ENCODE peak calls at places on chromosomes 3 and 15, in four cellular contexts. L, C, U and W are unnamed samples.

GRCh38 chr3:54733615-54734014 is 194.2 kb downstream of the LRTM1 start:
- DNase-seq in C (no peak), U (no peak), L (no peak), W (no peak)

GRCh38 chr15:70526221-70526973 is 237.0 kb downstream of the UACA start:
- DNase-seq in L (peak), C (no peak), U (no peak), W (no peak)

GRCh38 chr15:83844742-83845141 is 190.8 kb downstream of the ADAMTSL3 start:
- DNase-seq in C (no peak), L (no peak), U (no peak), W (no peak)

GRCh38 chr3:197309528-197310361 is 11.3 kb upstream of the DLG1 start:
- DNase-seq in L (peak), U (peak), C (no peak), W (peak)

GRCh38 chr15:73996939-73997338 is 2.4 kb downstream of the PML start:
- DNase-seq in C (no peak), L (no peak), U (peak), W (peak)

GRCh38 chr3:101119535-101119934 is 126.3 kb upstream of the ABI3BP start:
- DNase-seq in L (peak), U (no peak), C (no peak), W (no peak)

GRCh38 chr3:163490119-163490518 is 1588.2 kb downstream of the SI start:
- DNase-seq in L (peak), U (peak), C (peak), W (no peak)

GRCh38 chr15:65087411-65087810 is 10.9 kb downstream of the KBTBD13 start:
- DNase-seq in C (no peak), L (no peak), U (no peak), W (no peak)

GRCh38 chr15:49674370-49674769 is 53.5 kb downstream of the DTWD1 start:
- DNase-seq in C (no peak), L (peak), U (no peak), W (no peak)

GRCh38 chr3:79906106-79906505 is 138.3 kb upstream of the ROBO1 start:
- DNase-seq in L (peak), U (no peak), C (no peak), W (no peak)

GRCh38 chr3:78857494-78858111 is 910.2 kb downstream of the ROBO1 start:
- DNase-seq in C (no peak), U (no peak), L (peak), W (no peak)

GRCh38 chr3:43641306-43642114 is 19.7 kb upstream of the ANO10 start:
- DNase-seq in U (no peak), L (peak), C (no peak), W (no peak)

GRCh38 chr3:183377307-183377959 is 51.0 kb downstream of the MCF2L2 start:
- DNase-seq in L (peak), U (no peak), C (no peak), W (no peak)

GRCh38 chr3:40258555-40258954 is 51.0 kb upstream of the EIF1B start:
- DNase-seq in U (peak), C (no peak), L (peak), W (no peak)

GRCh38 chr3:125266976-125267375 is 54.4 kb upstream of the SLC12A8 start:
- DNase-seq in L (no peak), U (no peak), C (no peak), W (no peak)

GRCh38 chr3:181712190-181712504 is 422 bp downstream of the SOX2 start:
- DNase-seq in L (no peak), C (no peak), U (no peak), W (peak)

GRCh38 chr3:181713300-181713647 is 1.5 kb downstream of the SOX2 start:
- DNase-seq in C (no peak), U (no peak), L (no peak), W (no peak)

GRCh38 chr3:181710581-181711255 is 1.0 kb upstream of the SOX2 start:
- DNase-seq in L (peak), C (no peak), U (peak), W (no peak)

GRCh38 chr3:181712505-181713299 is 977 bp downstream of the SOX2 start:
- DNase-seq in C (no peak), L (peak), U (no peak), W (peak)

GRCh38 chr3:181711325-181712135 is at the start of gene SOX2:
- DNase-seq in L (peak), C (peak), U (peak), W (peak)
- TF ChIP-seq EZH2 in L (no peak), C (no peak), U (no peak), W (no peak)

DNA sequence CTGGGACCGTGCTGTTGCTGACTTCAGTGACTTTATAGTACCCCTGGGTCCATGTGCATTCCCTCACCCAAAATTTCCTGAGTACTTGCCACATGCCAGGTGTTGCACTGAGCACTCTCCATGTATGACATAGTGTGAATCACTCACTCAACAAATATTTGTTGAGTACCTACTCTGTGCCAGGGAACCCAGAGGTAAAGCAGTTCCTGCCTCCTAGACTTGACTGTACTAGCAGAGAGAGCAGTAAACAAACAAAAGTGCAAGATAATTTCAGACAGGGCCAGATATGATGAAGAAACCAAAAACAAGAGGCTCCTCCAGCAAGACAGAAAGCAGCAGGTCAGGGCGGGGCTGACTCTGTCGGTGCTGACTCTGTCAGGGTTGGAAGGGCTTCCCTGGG is 12.2 kb downstream of the TGM4 start:
- DNase-seq in L (peak), C (no peak), U (no peak), W (no peak)
- H3K4me2 ChIP-seq in L (no peak), C (no peak), U (no peak), W (no peak)

GRCh38 chr15:40843885-40844542 is at the start of gene SPINT1:
- DNase-seq in L (peak), U (peak), C (peak), W (no peak)
- TF ChIP-seq EZH2 in L (no peak), U (no peak), C (no peak), W (peak)

GRCh38 chr3:33233884-33234283 is 15.3 kb upstream of the SUSD5 start:
- DNase-seq in U (no peak), C (no peak), L (no peak), W (no peak)

GRCh38 chr3:33236005-33236404 is 17.4 kb upstream of the SUSD5 start:
- DNase-seq in U (no peak), C (no peak), L (no peak), W (no peak)

GRCh38 chr3:33229947-33230346 is 11.3 kb upstream of the SUSD5 start:
- DNase-seq in U (no peak), L (no peak), C (no peak), W (no peak)

GRCh38 chr3:33229066-33229465 is 10.5 kb upstream of the SUSD5 start:
- DNase-seq in L (no peak), U (no peak), C (peak), W (no peak)

DNA sequence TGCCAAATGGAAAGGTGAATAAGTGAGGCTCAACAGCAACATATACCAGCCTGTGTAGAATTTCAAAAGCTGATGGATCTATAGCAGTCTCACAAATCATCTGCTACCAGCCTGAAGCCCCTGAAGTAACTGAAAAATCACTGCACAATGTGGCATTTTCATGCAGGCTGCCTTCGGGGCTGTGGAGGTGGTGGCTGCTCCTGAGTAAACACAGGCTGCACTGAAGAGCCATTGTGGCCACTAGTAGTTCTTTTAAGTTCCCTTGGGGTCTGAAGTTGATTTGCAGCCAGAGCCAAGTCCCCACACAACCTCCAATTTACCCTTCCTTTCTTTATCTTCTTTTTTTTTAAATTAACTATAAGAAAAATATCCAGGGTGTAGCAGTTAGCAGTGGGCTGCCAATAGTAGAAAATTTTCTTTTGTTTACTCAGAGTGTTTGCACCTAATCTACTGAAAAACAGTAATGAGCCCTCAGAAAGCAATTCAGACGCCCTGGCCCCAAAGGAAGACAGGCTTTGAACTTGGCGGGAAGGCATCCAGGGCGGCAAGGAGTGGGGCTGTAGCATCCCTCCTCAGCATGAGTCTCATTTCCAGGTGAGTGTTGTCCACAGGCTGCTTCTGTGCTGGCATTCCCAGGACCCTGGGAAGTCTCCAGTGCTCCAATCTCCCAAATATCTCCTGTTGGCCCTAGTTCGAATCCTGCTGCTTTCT is 13.3 kb upstream of the SUSD5 start:
- DNase-seq in U (peak), L (no peak), C (no peak), W (no peak)
- H3K4me2 ChIP-seq in U (no peak), L (no peak), C (no peak), W (no peak)

GRCh38 chr15:87724330-87724729 is 532.2 kb downstream of the NTRK3 start:
- DNase-seq in U (no peak), L (no peak), C (no peak), W (no peak)
- TF ChIP-seq EZH2 in U (no peak), L (no peak), C (no peak), W (no peak)

DNA sequence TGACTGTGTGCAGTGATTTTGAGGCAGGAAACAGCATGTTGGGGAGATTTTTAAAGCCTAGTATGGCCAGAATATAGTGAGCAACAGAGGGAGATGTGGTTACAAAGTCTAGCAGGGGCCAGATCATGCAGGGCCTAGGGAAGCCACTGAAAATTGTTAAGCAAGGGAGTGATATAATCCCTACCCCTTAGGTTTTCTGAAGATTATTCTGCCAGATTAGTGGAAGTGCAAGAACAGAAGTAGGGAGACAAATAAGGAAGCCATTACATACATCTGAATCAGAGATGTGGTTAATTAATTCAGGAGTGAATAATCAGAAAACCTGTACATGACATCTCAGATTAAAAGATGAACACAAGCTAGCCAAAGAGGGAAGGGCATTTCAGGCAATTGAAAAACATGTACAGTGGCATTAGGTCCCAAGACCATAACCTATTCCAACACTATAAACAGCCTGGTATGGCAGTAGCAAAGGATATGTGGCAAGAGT is 54.8 kb downstream of the MSL2 start:
- DNase-seq in U (no peak), C (no peak), L (peak), W (no peak)
- H3K4me2 ChIP-seq in U (no peak), C (no peak), L (no peak), W (no peak)

DNA sequence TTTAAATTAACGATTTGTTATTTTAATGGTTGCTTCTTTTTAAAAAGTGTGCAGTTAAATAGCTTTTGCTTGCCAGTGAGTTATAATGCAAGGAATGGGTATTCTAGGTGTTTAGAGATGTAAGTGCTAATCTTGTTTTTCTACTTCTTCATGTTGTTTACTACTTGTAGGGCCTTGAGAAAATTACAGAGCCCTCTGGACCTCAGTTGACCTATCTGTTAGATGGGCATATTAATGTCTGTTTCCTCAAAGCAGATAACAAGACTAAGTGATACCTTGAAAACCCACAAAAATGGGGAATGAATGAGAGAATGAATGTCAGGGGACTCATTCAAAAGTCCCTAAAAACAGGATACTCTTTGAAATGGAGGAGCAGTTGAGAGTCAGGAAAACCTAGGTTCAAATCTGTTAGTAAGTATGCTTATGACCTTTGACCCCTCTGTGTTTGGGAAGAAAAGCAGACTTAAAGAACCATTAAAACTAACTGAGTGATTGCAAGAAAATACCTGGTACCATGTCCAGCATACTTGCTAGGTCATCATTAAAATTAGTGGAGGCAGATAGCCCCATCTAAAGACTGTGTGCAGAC is 419.5 kb downstream of the EDEM1 start:
- DNase-seq in C (no peak), L (no peak), U (no peak), W (no peak)
- TF ChIP-seq EZH2 in C (no peak), L (no peak), U (no peak), W (no peak)

GRCh38 chr3:18870642-18871041 is 277.7 kb upstream of the KCNH8 start:
- DNase-seq in L (no peak), C (no peak), U (no peak), W (no peak)
- H3K4me2 ChIP-seq in L (no peak), C (no peak), U (no peak), W (no peak)